ENCODE peak calls at places on chromosome 19, in six cellular contexts. L is H1, T is thoracic aorta, Z is lower lobe of right lung, M is IMR-90, J is bronchial epithelial cell. A is an unnamed sample.

GRCh38 chr19:2726904-2727639 is 5.9 kb upstream of the DIRAS1 start:
- DNase-seq in L (no peak), T (no peak), Z (no peak), M (no peak), J (no peak), A (no peak)

GRCh38 chr19:27971071-27971470 is 1241.9 kb downstream of the UQCRFS1 start:
- DNase-seq in L (peak), T (no peak), Z (no peak), M (no peak), J (peak), A (no peak)

GRCh38 chr19:1001538-1002166 is 1.4 kb downstream of the GRIN3B start:
- DNase-seq in L (no peak), T (no peak), Z (peak), M (no peak), J (no peak), A (no peak)

GRCh38 chr19:8445488-8446001 is 770 bp downstream of the HNRNPM start:
- DNase-seq in L (no peak), T (no peak), Z (peak), M (no peak), J (peak), A (peak)

GRCh38 chr19:14482112-14482941 is 7.2 kb upstream of the PTGER1 start:
- DNase-seq in L (no peak), T (no peak), Z (no peak), M (no peak), J (no peak), A (no peak)

GRCh38 chr19:12750851-12751250 is 740 bp upstream of the BEST2 start:
- DNase-seq in L (no peak), T (no peak), Z (no peak), M (peak), J (peak), A (no peak)

GRCh38 chr19:42282810-42283247 is 13.8 kb downstream of the CIC start:
- DNase-seq in L (no peak), T (no peak), Z (no peak), M (no peak), J (no peak), A (no peak)

GRCh38 chr19:3821857-3822364 is 35.7 kb upstream of the MATK start:
- DNase-seq in L (peak), T (no peak), Z (peak), M (peak), J (no peak), A (peak)

GRCh38 chr19:4557186-4557970 is 2.1 kb downstream of the SEMA6B start:
- DNase-seq in L (no peak), T (no peak), Z (no peak), M (no peak), J (no peak), A (no peak)

GRCh38 chr19:6590458-6591319 is at the start of gene CD70:
- DNase-seq in L (no peak), T (no peak), Z (no peak), M (no peak), J (no peak), A (no peak)

DNA sequence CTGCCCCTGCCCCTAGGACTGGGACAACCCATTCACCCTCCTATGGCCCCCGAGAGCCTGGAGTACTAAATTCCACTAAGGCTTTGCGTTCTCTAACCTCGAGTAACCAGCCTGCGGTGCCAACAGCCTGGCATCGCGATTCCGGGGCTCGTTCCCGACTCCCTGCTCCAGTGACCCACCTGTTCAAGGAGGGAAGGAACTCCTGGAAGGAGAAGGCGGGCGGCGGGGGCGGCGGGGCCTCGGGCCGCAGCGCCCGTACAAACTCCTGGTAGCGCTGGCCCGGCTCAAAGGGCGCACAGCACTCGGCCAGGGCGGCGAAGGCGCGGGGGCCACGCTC is 6.3 kb downstream of the GMIP start:
- DNase-seq in L (no peak), T (no peak), Z (no peak), M (no peak), J (no peak), A (no peak)
- TF ChIP-seq CTCF in L (no peak), T (no peak), Z (no peak), M (no peak), J (no peak), A (no peak)

GRCh38 chr19:17575871-17576757 is 20.7 kb downstream of the COLGALT1 start:
- DNase-seq in L (no peak), T (no peak), Z (no peak), M (no peak), J (no peak), A (no peak)
- TF ChIP-seq CTCF in L (no peak), T (no peak), Z (no peak), M (no peak), J (no peak), A (no peak)

DNA sequence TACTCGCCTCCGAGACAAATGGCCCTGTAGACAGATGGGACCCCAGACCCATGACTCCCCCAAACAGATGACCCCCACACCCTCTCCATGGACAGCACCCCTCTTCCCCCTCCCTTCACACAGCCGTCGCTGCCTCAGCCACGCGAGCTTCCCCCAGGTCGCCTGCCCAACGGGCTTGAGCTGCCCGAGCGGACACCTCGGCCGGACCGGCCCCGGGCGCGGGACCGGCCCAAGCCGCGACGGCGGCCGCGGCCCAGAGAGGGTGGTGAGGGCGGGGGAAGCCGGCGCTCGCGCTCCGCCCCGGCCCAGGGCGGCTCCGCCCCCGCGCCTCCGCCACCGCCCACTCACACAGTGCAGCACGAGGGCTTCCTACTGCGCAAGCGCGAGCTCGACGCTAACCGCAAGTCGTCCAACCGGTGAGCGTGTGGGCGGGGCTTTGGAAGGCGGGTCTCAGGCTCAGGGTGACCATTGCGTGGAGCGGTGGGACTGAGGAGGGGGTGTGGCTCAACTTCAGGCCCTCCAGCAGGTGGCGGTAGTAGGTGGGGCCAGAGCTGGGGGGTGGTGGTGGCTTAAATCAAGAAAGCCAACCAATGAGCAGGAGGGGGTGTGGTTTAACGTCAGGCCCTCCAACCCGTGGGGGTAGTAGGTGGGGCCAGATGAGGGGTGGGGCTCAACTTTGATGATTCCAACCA is 6.2 kb upstream of the SHKBP1 start:
- DNase-seq in L (peak), T (peak), Z (peak), M (peak), J (peak), A (peak)
- TF ChIP-seq CTCF in L (peak), T (peak), Z (no peak), M (no peak), J (no peak), A (peak)

DNA sequence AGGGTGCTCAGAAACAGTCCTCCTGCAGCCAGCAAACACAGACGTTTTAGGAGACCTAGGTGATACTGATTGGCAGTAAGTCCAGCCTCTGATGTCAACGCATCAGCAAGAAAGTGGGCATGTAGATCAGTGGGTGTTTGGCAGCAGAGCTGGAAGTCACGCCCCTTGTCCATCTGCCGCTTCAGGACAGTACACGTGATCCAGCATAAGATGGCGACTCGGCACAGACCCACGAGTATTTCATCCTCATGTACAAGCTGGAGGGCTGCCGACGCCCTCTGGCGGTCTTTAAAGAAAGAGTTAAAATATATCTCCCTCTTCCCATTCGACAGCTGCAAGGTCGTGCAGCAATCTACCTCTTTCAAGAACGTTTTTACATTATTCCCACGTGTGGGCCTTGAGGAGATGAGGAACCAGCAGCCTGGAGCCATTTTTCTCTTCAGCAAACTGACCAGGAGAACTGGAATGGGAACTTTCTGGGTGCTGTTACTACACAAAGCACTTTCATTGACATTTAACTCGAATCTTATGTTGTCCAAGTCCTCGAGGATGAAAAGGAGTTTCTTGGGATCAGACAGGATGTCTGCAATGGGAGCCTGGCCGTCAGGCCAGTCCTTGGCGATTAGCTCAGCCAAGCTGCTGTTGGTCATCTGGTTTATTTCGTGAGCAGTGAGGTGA is 22.3 kb downstream of the NLRP11 start:
- DNase-seq in L (peak), T (no peak), Z (peak), M (peak), J (peak), A (no peak)
- TF ChIP-seq CTCF in L (peak), T (no peak), Z (peak), M (peak), J (no peak), A (peak)

GRCh38 chr19:23766951-23767350 is 8.3 kb upstream of the ZNF681 start:
- DNase-seq in L (no peak), T (no peak), Z (no peak), M (no peak), J (no peak), A (no peak)

GRCh38 chr19:23764781-23765180 is 6.1 kb upstream of the ZNF681 start:
- DNase-seq in L (no peak), T (no peak), Z (no peak), M (no peak), J (no peak), A (no peak)

GRCh38 chr19:23762548-23762883 is 3.8 kb upstream of the ZNF681 start:
- DNase-seq in L (no peak), T (peak), Z (no peak), M (no peak), J (no peak), A (no peak)

GRCh38 chr19:23758187-23759074 is at the start of gene ZNF681:
- DNase-seq in L (peak), T (peak), Z (peak), M (peak), J (peak), A (peak)

DNA sequence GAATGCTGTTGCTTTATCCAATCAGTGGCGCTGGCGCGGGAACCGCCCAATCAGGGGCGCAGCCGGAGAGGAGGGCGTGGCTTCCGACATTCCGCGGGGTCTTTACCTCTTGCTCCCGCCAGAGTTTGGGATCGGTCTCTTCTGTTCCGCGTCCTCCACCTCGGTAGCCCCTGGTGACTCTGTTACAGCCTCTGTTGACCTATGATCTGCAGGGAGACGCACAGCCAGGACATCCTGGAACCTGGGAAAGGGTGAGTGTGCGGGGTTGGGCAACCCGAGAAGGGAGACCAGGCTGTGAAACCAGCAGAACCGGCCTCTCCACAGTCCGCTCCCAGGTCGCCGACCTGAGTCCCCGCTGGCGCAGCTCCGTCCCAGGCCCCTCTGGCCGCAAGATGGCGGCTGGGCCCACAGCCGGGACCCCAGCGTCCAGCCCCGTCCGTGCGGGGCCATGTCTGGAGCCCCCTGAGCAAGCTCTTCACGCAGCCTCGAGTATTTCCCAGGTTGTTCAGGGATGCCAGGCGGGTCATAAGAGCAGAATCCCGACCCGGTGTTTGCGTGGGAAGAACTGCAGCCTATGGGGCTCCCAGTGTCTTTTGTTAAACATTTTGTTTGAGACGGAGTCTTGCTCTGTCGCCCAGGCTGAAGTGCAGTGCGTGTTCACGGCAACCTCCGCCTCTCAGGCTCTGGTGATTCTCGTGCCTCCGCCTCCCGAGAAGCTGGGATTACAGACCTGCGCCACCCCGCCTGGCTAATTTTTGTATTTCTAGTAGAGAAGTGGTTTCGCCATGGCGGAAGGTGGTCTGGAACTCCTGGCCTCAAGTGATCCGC is 4.4 kb upstream of the ZNF681 start:
- DNase-seq in L (peak), T (no peak), Z (peak), M (peak), J (peak), A (peak)
- TF ChIP-seq CTCF in L (no peak), T (no peak), Z (no peak), M (no peak), J (no peak), A (no peak)

A was measured in CD14-positive monocyte.